ENCODE peak calls at places on chromosomes 2 and 18, in four cellular contexts. Z is ovary, V is Peyer's patch, A is tibial nerve. C is an unnamed sample.

GRCh38 chr2:211928186-211928585 is 610.4 kb downstream of the ERBB4 start:
- DNase-seq in Z (no peak), V (no peak), A (no peak), C (no peak)

GRCh38 chr2:197433770-197434438 is 924 bp downstream of the SF3B1 start:
- DNase-seq in Z (no peak), V (no peak), A (no peak), C (no peak)

GRCh38 chr2:238644095-238645081 is 203.5 kb upstream of the TWIST2 start:
- DNase-seq in Z (no peak), V (no peak), A (no peak), C (no peak)

GRCh38 chr18:8480506-8481328 is 128.5 kb upstream of the RAB12 start:
- DNase-seq in Z (peak; percentile 44), V (no peak), A (no peak), C (peak; percentile 34)

GRCh38 chr18:79600141-79600540 is 79.5 kb upstream of the CTDP1 start:
- DNase-seq in Z (peak; percentile 16), V (no peak), A (peak; percentile 11), C (no peak)

GRCh38 chr2:75403991-75404428 is 156.7 kb downstream of the EVA1A start:
- DNase-seq in Z (no peak), V (no peak), A (no peak), C (no peak)

GRCh38 chr2:151326532-151326931 is 30.9 kb upstream of the TNFAIP6 start:
- DNase-seq in Z (no peak), V (no peak), A (no peak), C (no peak)

GRCh38 chr18:68233043-68233442 is 481.9 kb downstream of the TMX3 start:
- DNase-seq in Z (no peak), V (no peak), A (no peak), C (no peak)

GRCh38 chr2:97675714-97676113 is 6.2 kb downstream of the C2orf92 start:
- DNase-seq in Z (no peak), V (no peak), A (no peak), C (no peak)

GRCh38 chr2:27020337-27020948 is 12.3 kb upstream of the TMEM214 start:
- DNase-seq in Z (peak; percentile 68), V (no peak), A (peak; percentile 50), C (peak; percentile 40)

GRCh38 chr2:27019459-27020336 is 13.1 kb upstream of the TMEM214 start:
- DNase-seq in Z (no peak), V (no peak), A (no peak), C (no peak)

GRCh38 chr2:27016801-27017325 is 15.9 kb upstream of the TMEM214 start:
- DNase-seq in Z (peak; percentile 62), V (peak; percentile 41), A (no peak), C (peak; percentile 66)

GRCh38 chr2:27021253-27021801 is 11.4 kb upstream of the TMEM214 start:
- DNase-seq in Z (no peak), V (no peak), A (no peak), C (peak; percentile 40)

GRCh38 chr2:27018142-27018541 is 14.6 kb upstream of the TMEM214 start:
- DNase-seq in Z (no peak), V (no peak), A (no peak), C (no peak)
- H3K4me3 ChIP-seq in Z (no peak overlapping the region), V (no peak overlapping the region), A (no peak overlapping the region), C (no peak overlapping the region)

DNA sequence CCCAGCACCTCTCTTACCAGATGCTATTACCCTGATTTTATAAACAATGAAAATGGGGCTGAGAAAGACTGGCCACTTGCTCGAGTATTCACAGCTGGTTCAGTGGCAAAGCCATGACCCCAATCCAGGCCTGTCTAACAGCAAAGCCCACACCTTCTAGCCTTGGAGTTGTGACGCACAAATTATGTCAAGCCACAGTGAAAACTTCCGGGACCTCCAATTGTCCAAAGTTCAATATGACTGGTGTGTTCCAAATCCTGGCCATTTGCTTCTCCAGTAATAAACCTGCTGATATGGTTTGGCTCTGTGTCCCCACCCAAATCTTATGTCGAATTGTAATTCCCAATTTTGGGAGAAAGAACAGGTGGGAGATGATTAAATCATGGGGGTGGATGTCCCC is 64.7 kb upstream of the RIOK3 start:
- DNase-seq in Z (no peak), V (no peak), A (no peak), C (no peak)
- H3K4me1 ChIP-seq in Z (no peaks in the 10 kb centered on the region), V (no peaks in the 10 kb centered on the region), A (no peaks in the 10 kb centered on the region), C (no peaks in the 10 kb centered on the region)

GRCh38 chr2:176491172-176491904 is 222.1 kb downstream of the MTX2 start:
- DNase-seq in Z (peak; percentile 60), V (peak; percentile 23), A (peak; percentile 68), C (peak; percentile 26)
- TF ChIP-seq POLR2A in Z (no peak), V (no peak), A (no peak), C (no peak)

DNA sequence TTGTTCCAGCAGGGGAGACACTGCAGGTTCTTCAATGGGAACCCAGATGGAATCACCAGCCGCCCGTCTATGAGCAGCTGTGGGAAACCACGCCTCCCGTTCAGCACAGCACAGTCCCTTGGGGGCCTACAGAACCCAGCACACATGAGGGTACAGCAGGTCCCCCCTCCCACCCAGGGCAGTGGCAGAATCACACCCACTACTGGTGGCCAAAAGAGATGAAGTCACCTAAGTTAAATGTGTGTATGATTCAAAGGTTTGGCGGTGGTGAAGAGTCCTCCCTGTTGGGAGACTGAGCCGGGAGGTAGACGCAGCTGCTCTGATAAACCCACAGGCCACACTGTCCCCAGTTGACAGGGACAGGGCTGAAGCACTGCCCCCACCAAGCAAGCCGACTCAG is 44.3 kb downstream of the L3MBTL4 start:
- DNase-seq in Z (peak; percentile 16), V (no peak), A (no peak), C (no peak)
- H3K4me3 ChIP-seq in Z (no peak overlapping the region), V (no peak overlapping the region), A (no peak overlapping the region), C (no peak overlapping the region)

GRCh38 chr2:34242741-34243123 is 643.6 kb upstream of the FAM98A start:
- DNase-seq in Z (no peak), V (no peak), A (no peak), C (peak; percentile 90)

GRCh38 chr2:34241905-34242740 is 643.0 kb upstream of the FAM98A start:
- DNase-seq in Z (no peak), V (no peak), A (no peak), C (peak; percentile 60)

DNA sequence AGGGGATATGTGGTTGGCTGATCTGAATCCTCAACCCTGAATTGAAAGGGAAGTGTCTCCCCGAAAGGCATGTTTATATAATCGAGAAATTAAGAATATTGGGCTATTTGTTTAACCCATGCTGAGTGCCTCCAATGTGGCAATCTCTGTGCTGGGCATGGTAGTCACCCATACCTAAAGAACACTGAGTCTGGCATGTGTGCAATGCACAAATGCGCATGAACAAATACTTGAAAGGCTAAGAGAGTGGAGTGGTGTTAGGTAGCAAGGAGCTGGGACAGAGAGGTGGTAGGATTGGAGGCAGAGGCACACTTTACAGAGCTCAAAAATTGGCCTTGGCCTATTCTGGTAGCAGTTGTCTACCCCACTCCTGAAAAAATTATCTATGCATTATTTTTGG is 645.1 kb upstream of the FAM98A start:
- DNase-seq in Z (no peak), V (no peak), A (no peak), C (no peak)
- H3K4me1 ChIP-seq in Z (peaks cover 4% of the 10 kb centered on the region), V (no peaks in the 10 kb centered on the region), A (no peaks in the 10 kb centered on the region), C (peaks cover 19% of the 10 kb centered on the region)

DNA sequence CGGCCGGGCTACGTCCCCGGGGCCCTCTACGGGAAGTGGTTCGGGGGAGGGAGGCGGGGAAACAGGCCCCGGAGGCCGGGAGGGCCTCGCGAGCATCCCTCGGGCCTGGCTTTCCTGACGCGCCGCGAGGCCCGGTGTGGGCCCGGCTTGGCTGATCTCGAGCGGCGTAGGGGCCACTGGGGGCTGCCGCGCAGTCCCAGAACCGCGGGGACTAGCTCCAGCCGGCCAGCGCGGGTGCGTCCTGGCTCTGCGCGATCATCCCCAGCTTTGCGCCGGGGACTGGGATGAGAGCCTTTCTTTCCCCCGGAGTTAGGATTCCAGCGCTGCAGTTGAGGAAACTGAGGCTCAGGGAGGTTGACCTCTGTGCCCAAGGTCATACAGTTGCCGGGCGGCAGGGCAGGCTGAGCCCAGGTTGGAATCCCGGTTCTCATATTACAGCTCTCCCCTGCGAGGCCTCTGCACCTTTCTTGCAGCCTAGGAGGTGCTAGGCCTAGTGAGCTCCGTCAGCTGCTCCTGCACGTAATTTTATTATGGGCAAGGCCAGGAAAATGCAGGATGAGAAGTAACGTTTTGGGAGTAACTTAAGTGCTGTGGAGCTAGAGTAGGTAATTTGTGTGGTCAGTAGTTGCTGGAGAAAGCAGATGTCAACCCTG is 501 bp downstream of the LPIN1 start:
- DNase-seq in Z (no peak), V (peak; percentile 38), A (no peak), C (peak; percentile 41)
- TF ChIP-seq POLR2A in Z (no peak), V (no peak), A (no peak), C (no peak)

GRCh38 chr2:172239944-172240590 is 137.4 kb upstream of the DLX2 start:
- DNase-seq in Z (no peak), V (no peak), A (no peak), C (no peak)
- H3K4me3 ChIP-seq in Z (no peak overlapping the region), V (no peak overlapping the region), A (no peak overlapping the region), C (no peak overlapping the region)

C was measured in stomach.